ENCODE peak calls at places on chromosomes 7 and 10, in six cellular contexts. L, T, M, W, D and O are unnamed samples.

GRCh38 chr7:8154290-8154689 is 107.7 kb downstream of the ICA1 start:
- DNase-seq in L (no peak), T (no peak), M (no peak), W (no peak), D (no peak), O (no peak)

GRCh38 chr10:133527779-133528271 is 662 bp downstream of the CYP2E1 start:
- DNase-seq in L (no peak), T (no peak), M (no peak), W (no peak), D (no peak), O (peak)

GRCh38 chr7:141704741-141705140 is 2.8 kb upstream of the DENND11 start:
- DNase-seq in L (no peak), T (no peak), M (no peak), W (no peak), D (no peak), O (no peak)

GRCh38 chr7:150848561-150849115 is 3.7 kb upstream of the AOC1 start:
- DNase-seq in L (no peak), T (no peak), M (no peak), W (no peak), D (no peak), O (no peak)

GRCh38 chr7:816751-817671 is 15.3 kb upstream of the SUN1 start:
- DNase-seq in L (peak), T (no peak), M (peak), W (peak), D (no peak), O (no peak)

GRCh38 chr10:73215749-73216148 is 31.3 kb downstream of the DNAJC9 start:
- DNase-seq in L (no peak), T (no peak), M (no peak), W (no peak), D (no peak), O (no peak)

GRCh38 chr10:48213047-48213446 is 61.4 kb downstream of the FRMPD2 start:
- DNase-seq in L (no peak), T (no peak), M (no peak), W (no peak), D (no peak), O (no peak)

GRCh38 chr10:75209325-75210192 is 1.0 kb upstream of the VDAC2 start:
- DNase-seq in L (no peak), T (peak), M (no peak), W (peak), D (peak), O (peak)

GRCh38 chr10:31319602-31320178 is 674 bp downstream of the ZEB1 start:
- DNase-seq in L (no peak), T (no peak), M (no peak), W (no peak), D (peak), O (peak)